ENCODE peak calls at places on chromosomes 5 and 9, in eight cellular contexts. E is CD4-positive, CD25-positive, alpha-beta regulatory T cell; U is right cardiac atrium; C is tibial artery; R is tibial nerve; K is effector memory CD4-positive, alpha-beta T cell; O is fibroblast of lung; F is ovary. V is an unnamed sample.

GRCh38 chr5:170330568-170331054 is 33.0 kb upstream of the LCP2 start:
- DNase-seq in E (no peak), U (no peak), C (no peak), R (no peak), K (no peak), O (no peak), F (no peak), V (no peak)

GRCh38 chr9:13485068-13485596 is 205.6 kb upstream of the MPDZ start:
- DNase-seq in E (no peak), U (peak; percentile 71), C (peak; percentile 76), R (peak; percentile 38), K (no peak), O (peak; percentile 86), F (peak; percentile 63), V (no peak)

GRCh38 chr5:129541648-129542251 is 81.7 kb downstream of the ADAMTS19 start:
- DNase-seq in E (no peak), U (no peak), C (no peak), R (no peak), K (no peak), O (peak; percentile 4), F (no peak), V (peak; percentile 57)

GRCh38 chr5:73451218-73452130 is 2.9 kb upstream of the FOXD1 start:
- DNase-seq in E (peak; percentile 25), U (peak; percentile 70), C (no peak), R (peak; percentile 65), K (peak; percentile 56), O (peak; percentile 62), F (no peak), V (peak; percentile 71)

GRCh38 chr9:131677445-131678180 is 62.3 kb downstream of the RAPGEF1 start:
- DNase-seq in E (no peak), U (no peak), C (no peak), R (no peak), K (no peak), O (peak; percentile 80), F (no peak), V (no peak)

GRCh38 chr9:83424831-83425230 is 113.4 kb downstream of the FRMD3 start:
- DNase-seq in E (no peak), U (no peak), C (no peak), R (no peak), K (no peak), O (no peak), F (no peak), V (no peak)

GRCh38 chr9:7967851-7968250 is 168.3 kb upstream of the DMAC1 start:
- DNase-seq in E (no peak), U (no peak), C (no peak), R (no peak), K (no peak), O (no peak), F (no peak), V (no peak)

GRCh38 chr9:72390896-72391295 is 25.9 kb upstream of the ZFAND5 start:
- DNase-seq in E (no peak), U (no peak), C (no peak), R (no peak), K (no peak), O (no peak), F (no peak), V (no peak)

GRCh38 chr5:81751836-81752643 is 1.1 kb upstream of the SSBP2 start:
- DNase-seq in E (no peak), U (no peak), C (peak; percentile 52), R (peak; percentile 35), K (no peak), O (peak; percentile 21), F (peak; percentile 66), V (no peak)

GRCh38 chr9:134571946-134572914 is 69.4 kb upstream of the COL5A1 start:
- DNase-seq in E (no peak), U (no peak), C (no peak), R (no peak), K (no peak), O (no peak), F (peak; percentile 12), V (no peak)

GRCh38 chr5:175842947-175843793 is 28.2 kb upstream of the CPLX2 start:
- DNase-seq in E (no peak), U (no peak), C (no peak), R (no peak), K (no peak), O (peak; percentile 75), F (no peak), V (no peak)

GRCh38 chr9:114378016-114378415 is 9.8 kb downstream of the AKNA start:
- DNase-seq in E (no peak), U (no peak), C (no peak), R (no peak), K (no peak), O (no peak), F (no peak), V (no peak)
- H3K4me1 ChIP-seq in E (peaks cover 97% of the 10 kb centered on the region), U (peaks cover under 1% of the 10 kb centered on the region), C (peaks cover 37% of the 10 kb centered on the region), R (peaks cover 12% of the 10 kb centered on the region), K (peaks cover 91% of the 10 kb centered on the region), O (peaks cover 3% of the 10 kb centered on the region), F (peaks cover under 1% of the 10 kb centered on the region), V (no peaks in the 10 kb centered on the region)

GRCh38 chr9:123346826-123347225 is 9.2 kb upstream of the CRB2 start:
- DNase-seq in E (no peak), U (no peak), C (no peak), R (no peak), K (no peak), O (no peak), F (no peak), V (no peak)

GRCh38 chr9:123349033-123349432 is 7.0 kb upstream of the CRB2 start:
- DNase-seq in E (no peak), U (no peak), C (no peak), R (no peak), K (no peak), O (no peak), F (no peak), V (no peak)

GRCh38 chr9:123348317-123348992 is 7.5 kb upstream of the CRB2 start:
- DNase-seq in E (no peak), U (no peak), C (no peak), R (no peak), K (no peak), O (no peak), F (no peak), V (no peak)

GRCh38 chr9:123346026-123346425 is 10.0 kb upstream of the CRB2 start:
- DNase-seq in E (no peak), U (no peak), C (no peak), R (no peak), K (no peak), O (no peak), F (no peak), V (no peak)

DNA sequence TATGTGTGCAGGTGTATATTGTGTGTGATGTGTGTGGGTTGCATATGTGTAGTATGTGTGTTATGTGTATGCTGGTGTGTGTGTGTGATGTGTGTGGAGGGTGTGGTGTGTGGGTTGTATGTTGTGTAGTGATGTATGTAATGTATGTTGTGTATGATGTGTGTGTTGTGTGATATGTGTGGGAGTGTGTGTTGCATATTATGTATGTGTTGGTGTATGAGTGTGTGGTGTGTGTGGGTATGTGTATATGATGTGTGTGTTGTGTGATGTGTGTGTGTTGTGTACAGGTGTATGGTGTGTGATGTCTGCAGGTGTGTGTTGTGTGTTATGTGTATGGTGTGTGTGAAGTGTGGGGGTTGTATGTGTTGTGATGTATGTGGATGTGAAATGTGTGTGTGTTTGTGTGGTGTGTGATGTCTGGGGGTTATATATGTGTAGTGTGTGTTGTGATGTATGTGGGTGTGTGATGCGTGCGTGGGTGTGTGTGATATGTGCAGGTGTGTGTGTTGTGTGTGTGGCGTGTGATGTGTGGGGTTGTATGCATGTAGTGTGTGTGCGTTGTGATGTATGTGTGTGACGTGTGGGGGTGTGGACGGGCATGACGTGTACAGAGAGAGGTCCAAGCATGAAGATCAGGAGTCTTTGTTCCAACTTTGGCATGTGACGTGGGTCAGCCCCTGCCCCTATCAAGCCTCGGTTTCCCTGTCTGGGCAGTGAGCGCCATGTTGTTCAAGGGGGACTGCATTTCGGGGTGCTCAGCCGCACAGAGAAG is 8.5 kb upstream of the CRB2 start:
- DNase-seq in E (no peak), U (no peak), C (no peak), R (no peak), K (no peak), O (no peak), F (no peak), V (no peak)
- H3K4me1 ChIP-seq in E (no peaks in the 10 kb centered on the region), U (no peaks in the 10 kb centered on the region), C (no peaks in the 10 kb centered on the region), R (no peaks in the 10 kb centered on the region), K (no peaks in the 10 kb centered on the region), O (no peaks in the 10 kb centered on the region), F (no peaks in the 10 kb centered on the region), V (peaks cover 60% of the 10 kb centered on the region)

GRCh38 chr5:65926893-65927292 is 518 bp downstream of the ERBIN start:
- DNase-seq in E (no peak), U (no peak), C (no peak), R (no peak), K (no peak), O (peak; percentile 30), F (no peak), V (peak; percentile 36)
- H3K4me1 ChIP-seq in E (peaks cover 48% of the 10 kb centered on the region), U (no peaks in the 10 kb centered on the region), C (peaks cover 17% of the 10 kb centered on the region), R (peaks cover 13% of the 10 kb centered on the region), K (peaks cover 7% of the 10 kb centered on the region), O (no peaks in the 10 kb centered on the region), F (no peaks in the 10 kb centered on the region), V (peaks cover 7% of the 10 kb centered on the region)

DNA sequence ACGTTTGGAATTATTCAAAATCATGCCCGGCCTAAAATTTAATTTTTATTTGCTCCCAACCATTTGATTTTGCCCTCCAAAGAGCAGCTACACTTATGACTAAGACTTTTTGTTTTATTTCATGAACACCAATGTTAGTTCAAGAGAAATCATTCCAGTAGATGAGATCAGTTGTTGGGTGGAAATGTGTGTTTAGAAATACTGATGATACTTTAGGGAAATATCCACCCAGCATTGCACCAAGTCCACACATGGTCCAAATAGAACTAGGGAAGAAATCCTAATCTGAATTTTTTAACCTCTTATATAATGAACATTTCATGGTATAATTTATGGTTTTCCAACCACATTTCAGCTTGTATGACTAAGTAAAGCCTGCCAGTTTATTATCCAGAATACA is 28.3 kb upstream of the GOLPH3 start:
- DNase-seq in E (no peak), U (no peak), C (no peak), R (no peak), K (no peak), O (peak; percentile 77), F (no peak), V (no peak)
- H3K4me1 ChIP-seq in E (no peaks in the 10 kb centered on the region), U (peaks cover 6% of the 10 kb centered on the region), C (peaks cover 20% of the 10 kb centered on the region), R (peaks cover 6% of the 10 kb centered on the region), K (no peaks in the 10 kb centered on the region), O (peaks cover 2% of the 10 kb centered on the region), F (no peaks in the 10 kb centered on the region), V (no peaks in the 10 kb centered on the region)

DNA sequence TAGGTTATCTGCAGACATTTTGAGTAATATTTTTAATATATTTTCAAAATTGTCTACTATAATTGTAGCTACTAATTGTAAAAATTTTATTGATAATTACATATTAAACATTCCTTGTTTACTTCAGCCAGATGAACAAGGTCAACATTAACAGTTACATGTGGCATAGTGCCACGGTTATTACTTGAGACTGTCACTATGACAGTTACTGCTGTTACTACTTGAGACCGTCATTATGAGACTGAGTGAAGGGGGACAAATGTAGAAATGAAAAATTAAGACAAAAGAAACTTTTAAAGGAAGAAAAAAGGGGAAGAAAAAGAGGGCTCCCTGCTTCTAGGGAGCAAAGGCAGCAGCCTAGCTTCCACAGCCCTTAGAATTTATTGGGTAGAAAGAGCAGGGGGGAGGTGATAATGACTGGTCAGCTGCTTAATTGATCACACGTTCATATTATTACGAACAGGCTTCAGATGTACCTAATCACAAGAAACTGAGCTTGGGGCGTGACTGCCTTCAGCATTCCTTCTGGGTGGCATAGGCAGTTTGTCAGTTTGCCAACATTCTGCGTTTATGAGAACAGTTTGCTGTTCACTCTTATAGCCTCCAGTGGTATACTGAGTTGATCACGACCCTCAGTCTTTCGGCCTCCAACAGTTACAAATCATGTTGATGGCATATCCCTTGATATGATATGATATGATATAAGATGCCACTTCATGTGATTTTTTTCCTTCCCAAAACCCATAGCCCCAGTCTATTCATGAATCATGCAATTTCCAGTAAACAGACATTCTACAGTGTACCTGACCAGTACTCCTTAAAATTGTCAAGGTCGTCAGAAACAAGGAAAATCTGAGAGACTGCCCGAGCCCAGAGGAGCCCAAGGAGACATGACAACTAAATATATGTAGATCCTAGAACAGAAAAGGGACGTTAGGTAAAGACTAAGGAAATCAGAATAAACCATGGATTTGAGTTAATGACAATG is 13.1 kb downstream of the MARCHF6 start:
- DNase-seq in E (no peak), U (no peak), C (no peak), R (no peak), K (no peak), O (peak; percentile 55), F (no peak), V (peak; percentile 52)
- H3K4me1 ChIP-seq in E (peaks cover 17% of the 10 kb centered on the region), U (peaks cover 8% of the 10 kb centered on the region), C (peaks cover 67% of the 10 kb centered on the region), R (peaks cover 21% of the 10 kb centered on the region), K (peaks cover 8% of the 10 kb centered on the region), O (no peaks in the 10 kb centered on the region), F (peaks cover 16% of the 10 kb centered on the region), V (peaks cover 14% of the 10 kb centered on the region)

V was measured in A673.